ENCODE peak calls at places on chromosomes 5 and 9, in eight cellular contexts. S, C, I, A, P, Y, U and D are unnamed samples.

GRCh38 chr9:22158275-22158674 is 149.2 kb upstream of the CDKN2B start:
- DNase-seq in U (no peak), P (no peak), C (no peak), I (no peak), Y (no peak), A (no peak), S (no peak), D (no peak)

GRCh38 chr9:114861273-114861672 is 55.4 kb upstream of the TNFSF15 start:
- DNase-seq in A (no peak), I (no peak), Y (no peak), S (no peak), U (no peak), C (no peak), P (no peak), D (no peak)

GRCh38 chr5:36227046-36227445 is 14.7 kb downstream of the NADK2 start:
- DNase-seq in U (no peak), A (no peak), I (no peak), C (no peak), Y (no peak), S (no peak), P (no peak), D (no peak)

GRCh38 chr9:111023090-111023489 is 15.2 kb downstream of the LPAR1 start:
- DNase-seq in S (no peak), U (no peak), I (no peak), C (no peak), Y (no peak), A (no peak), P (no peak), D (no peak)

GRCh38 chr5:80238778-80239679 is 16.8 kb downstream of the SERINC5 start:
- DNase-seq in S (peak; percentile 60), Y (peak; percentile 75), I (peak; percentile 78), P (no peak), U (peak; percentile 81), C (peak; percentile 73), A (peak; percentile 72), D (no peak)

GRCh38 chr5:54909126-54909525 is 76.3 kb downstream of the ESM1 start:
- DNase-seq in P (no peak), A (no peak), U (no peak), C (no peak), Y (no peak), I (no peak), S (no peak), D (no peak)

GRCh38 chr5:107670927-107671741 is at the start of gene EFNA5:
- DNase-seq in P (no peak), C (peak; percentile 27), A (peak; percentile 46), S (peak; percentile 56), U (peak; percentile 77), Y (peak; percentile 63), I (peak; percentile 21), D (peak; percentile 77)

GRCh38 chr5:33330992-33331391 is 109.8 kb upstream of the TARS1 start:
- DNase-seq in I (no peak), A (no peak), S (no peak), P (no peak), C (no peak), Y (no peak), U (no peak), D (no peak)

GRCh38 chr9:119053070-119053469 is 316.2 kb downstream of the BRINP1 start:
- DNase-seq in I (no peak), U (no peak), P (no peak), S (no peak), C (no peak), Y (no peak), A (no peak), D (no peak)

GRCh38 chr5:132421442-132421841 is 51.9 kb downstream of the SLC22A5 start:
- DNase-seq in A (no peak), Y (no peak), I (no peak), U (no peak), P (no peak), S (no peak), C (no peak), D (no peak)

GRCh38 chr9:79209012-79209411 is 362.8 kb upstream of the TLE4 start:
- DNase-seq in S (no peak), U (no peak), P (no peak), A (no peak), Y (no peak), C (no peak), I (no peak), D (no peak)

GRCh38 chr9:88322906-88323566 is 65.2 kb upstream of the SPIN1 start:
- DNase-seq in S (peak; percentile 37), Y (peak; percentile 78), C (peak; percentile 8), A (no peak), U (peak; percentile 4), I (peak; percentile 6), P (no peak), D (peak; percentile 78)

GRCh38 chr9:116269250-116269649 is 115.7 kb downstream of the PAPPA start:
- DNase-seq in Y (peak; percentile 35), U (no peak), I (no peak), P (no peak), C (no peak), S (no peak), A (no peak), D (no peak)

GRCh38 chr9:126156898-126157297 is 169.7 kb upstream of the MVB12B start:
- DNase-seq in A (no peak), P (no peak), C (no peak), S (no peak), Y (no peak), I (no peak), U (no peak), D (no peak)

GRCh38 chr5:141858084-141858765 is 20.0 kb downstream of the PCDH1 start:
- DNase-seq in Y (no peak), S (no peak), I (no peak), A (peak; percentile 54), C (no peak), U (no peak), P (no peak), D (no peak)

GRCh38 chr5:95723632-95724369 is 7.3 kb upstream of the RHOBTB3 start:
- DNase-seq in A (peak; percentile 41), Y (peak; percentile 87), U (no peak), P (no peak), C (peak; percentile 31), I (no peak), S (no peak), D (no peak)

GRCh38 chr5:134552301-134552700 is 26.8 kb downstream of the JADE2 start:
- DNase-seq in A (peak; percentile 93), Y (peak; percentile 99), P (no peak), U (no peak), C (peak; percentile 67), I (peak; percentile 80), S (no peak), D (no peak)
- H3K4me1 ChIP-seq in A (peaks cover 67% of the 10 kb centered on the region), Y (no peaks in the 10 kb centered on the region), P (peaks cover 56% of the 10 kb centered on the region), U (peaks cover 78% of the 10 kb centered on the region), C (peaks cover 75% of the 10 kb centered on the region), I (peaks cover 88% of the 10 kb centered on the region), S (peaks cover 5% of the 10 kb centered on the region), D (peaks cover 78% of the 10 kb centered on the region)

GRCh38 chr9:136451221-136451877 is 11.7 kb upstream of the INPP5E start:
- DNase-seq in C (no peak), S (no peak), P (no peak), Y (no peak), A (no peak), U (no peak), I (no peak), D (no peak)
- H3K36me3 ChIP-seq in C (peaks cover 95% of the 10 kb centered on the region), S (peaks cover 8% of the 10 kb centered on the region), P (peaks cover 42% of the 10 kb centered on the region), Y (peaks cover 51% of the 10 kb centered on the region), A (peaks cover 100% of the 10 kb centered on the region), U (peaks cover 97% of the 10 kb centered on the region), I (peaks cover 97% of the 10 kb centered on the region), D (peaks cover 86% of the 10 kb centered on the region)

DNA sequence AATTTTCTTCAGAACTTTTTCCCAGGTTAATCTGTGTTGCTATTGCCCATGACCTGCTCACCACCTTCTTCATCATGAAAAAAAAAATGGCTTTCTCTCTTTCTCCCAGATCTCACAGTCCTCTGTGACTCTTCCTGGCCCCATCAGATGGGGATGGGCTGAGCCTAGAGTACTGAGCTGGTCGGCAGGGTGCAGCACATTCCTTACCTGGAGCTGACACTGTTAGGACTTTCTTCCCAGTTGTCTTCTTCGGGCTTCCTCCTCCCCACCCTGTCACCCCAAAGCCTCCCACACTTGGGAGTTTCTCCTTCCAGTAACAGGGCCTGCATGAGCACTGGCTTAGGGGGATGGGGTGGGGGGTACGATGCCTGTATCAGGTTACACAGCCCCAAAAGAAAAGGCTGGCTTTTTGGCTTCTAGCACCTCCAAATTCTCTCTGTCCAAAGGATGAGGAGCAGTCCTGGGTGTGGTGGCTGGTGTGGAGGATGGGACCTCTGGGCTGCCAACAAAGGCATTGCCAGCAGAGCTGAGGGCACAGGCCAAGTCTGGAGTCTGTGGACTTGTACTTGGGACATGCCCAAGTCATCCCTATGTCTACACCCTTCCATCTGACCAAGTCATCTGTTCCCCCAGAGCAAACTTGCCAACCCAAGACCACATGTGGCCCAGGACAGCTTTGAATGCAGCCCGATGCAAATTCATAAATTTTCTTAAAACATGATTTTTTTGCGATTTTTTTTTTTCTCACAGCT is 68.0 kb upstream of the HSPA9 start:
- DNase-seq in U (no peak), I (no peak), A (no peak), C (no peak), S (no peak), Y (no peak), P (no peak), D (no peak)
- TF ChIP-seq CTCF in U (no peak), I (no peak), A (no peak), C (no peak), S (no peak), Y (no peak), P (no peak), D (no peak)

GRCh38 chr9:90102292-90102901 is 497.6 kb downstream of the GADD45G start:
- DNase-seq in S (peak; percentile 91), P (peak; percentile 17), A (peak; percentile 89), I (peak; percentile 82), Y (peak; percentile 90), U (peak; percentile 94), C (peak; percentile 80), D (peak; percentile 86)
- H3K4me1 ChIP-seq in S (peaks cover 4% of the 10 kb centered on the region), P (peaks cover 12% of the 10 kb centered on the region), A (peaks cover 3% of the 10 kb centered on the region), I (peaks cover 25% of the 10 kb centered on the region), Y (peaks cover 5% of the 10 kb centered on the region), U (peaks cover 11% of the 10 kb centered on the region), C (peaks cover 8% of the 10 kb centered on the region), D (no peaks in the 10 kb centered on the region)

DNA sequence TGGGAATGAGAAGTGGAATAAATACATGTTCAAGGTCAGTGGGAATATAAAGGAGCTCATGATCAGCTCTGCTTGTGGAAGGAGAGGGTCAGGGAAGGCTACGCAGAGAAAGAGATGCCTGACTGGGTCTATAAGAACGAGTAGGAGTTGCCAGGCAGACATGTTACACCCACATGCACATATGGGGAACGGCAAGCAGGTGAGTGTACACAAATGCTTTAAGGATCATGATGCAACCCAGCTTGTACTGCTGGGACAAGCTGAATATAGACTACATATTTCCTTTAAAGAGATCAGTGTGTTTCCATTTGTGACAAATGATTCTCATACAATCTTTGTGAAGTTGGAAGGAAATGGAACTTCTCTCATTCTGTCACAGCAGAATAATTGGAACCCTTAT is 141.7 kb downstream of the SPOCK1 start:
- DNase-seq in P (no peak), A (no peak), I (no peak), S (no peak), Y (no peak), U (no peak), C (no peak), D (no peak)
- H3K36me3 ChIP-seq in P (no peaks in the 10 kb centered on the region), A (no peaks in the 10 kb centered on the region), I (no peaks in the 10 kb centered on the region), S (no peaks in the 10 kb centered on the region), Y (no peaks in the 10 kb centered on the region), U (no peaks in the 10 kb centered on the region), C (no peaks in the 10 kb centered on the region), D (no peaks in the 10 kb centered on the region)